ENCODE peak calls at places on chromosomes 11 and 22, in four cellular contexts. X, K, R and D are unnamed samples.

GRCh38 chr22:37681556-37682049 is 4.5 kb upstream of the NOL12 start:
- DNase-seq in R (peak), K (peak), X (peak), D (peak)

GRCh38 chr11:76462317-76462716 is 17.5 kb downstream of the EMSY start:
- DNase-seq in R (no peak), K (no peak), X (no peak), D (no peak)

GRCh38 chr22:31347251-31348008 is 1.3 kb upstream of the PATZ1 start:
- DNase-seq in R (peak), X (peak), K (peak), D (peak)

GRCh38 chr22:38122616-38123015 is 12.1 kb upstream of the BAIAP2L2 start:
- DNase-seq in X (no peak), K (no peak), R (no peak), D (no peak)

GRCh38 chr11:9626778-9627394 is 37.0 kb upstream of the SWAP70 start:
- DNase-seq in K (no peak), R (no peak), X (no peak), D (no peak)

GRCh38 chr22:25496396-25497064 is 67.9 kb upstream of the GRK3 start:
- DNase-seq in R (no peak), K (no peak), X (no peak), D (no peak)

GRCh38 chr11:62054484-62055121 is 69.2 kb upstream of the INCENP start:
- DNase-seq in K (peak), R (no peak), X (peak), D (no peak)

GRCh38 chr11:29452131-29452530 is 564.7 kb downstream of the KCNA4 start:
- DNase-seq in R (no peak), K (no peak), X (no peak), D (no peak)

GRCh38 chr11:73839123-73839457 is 37.6 kb downstream of the COA4 start:
- DNase-seq in X (no peak), R (no peak), K (no peak), D (no peak)

GRCh38 chr11:79864882-79865281 is 424.1 kb upstream of the TENM4 start:
- DNase-seq in X (no peak), R (no peak), K (no peak), D (no peak)

GRCh38 chr22:39920134-39920743 is 19.4 kb downstream of the GRAP2 start:
- DNase-seq in K (no peak), X (no peak), R (no peak), D (no peak)

DNA sequence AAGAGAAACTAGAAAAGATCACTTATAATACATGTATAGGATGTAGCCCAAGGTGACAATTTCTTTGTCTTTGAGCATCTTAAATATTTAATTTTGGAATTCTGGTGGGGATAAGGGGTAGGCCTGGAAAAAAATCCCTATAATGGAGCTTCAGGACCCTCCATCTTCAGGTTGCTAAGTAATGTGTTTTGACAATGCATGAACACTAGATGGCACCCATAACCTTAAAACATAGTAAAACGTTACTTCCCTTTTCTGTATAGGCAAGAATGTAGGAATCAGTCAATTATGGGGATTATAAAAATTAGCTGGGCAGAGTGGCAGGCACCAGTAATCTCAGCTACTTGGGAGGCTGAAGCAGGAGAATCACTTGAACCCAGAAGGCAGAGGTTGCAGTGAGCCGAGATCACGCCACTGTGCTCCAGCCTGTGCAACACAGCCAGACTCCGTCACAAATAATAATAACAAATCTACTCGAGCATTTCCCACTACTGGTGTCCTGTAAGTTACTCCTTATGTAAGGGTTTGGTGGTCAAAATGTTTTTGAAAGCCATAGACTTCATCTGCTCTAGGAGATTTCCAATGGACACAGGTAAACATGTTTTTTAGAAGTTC is 541.9 kb upstream of the CCDC90B start:
- DNase-seq in X (peak), K (no peak), R (peak), D (no peak)
- TF ChIP-seq CTCF in X (peak), K (peak), R (peak), D (peak)

GRCh38 chr11:75425422-75425821 is 7.6 kb downstream of the KLHL35 start:
- DNase-seq in X (no peak), R (peak), K (no peak), D (no peak)
- TF ChIP-seq CTCF in X (peak), R (peak), K (no peak), D (no peak)

DNA sequence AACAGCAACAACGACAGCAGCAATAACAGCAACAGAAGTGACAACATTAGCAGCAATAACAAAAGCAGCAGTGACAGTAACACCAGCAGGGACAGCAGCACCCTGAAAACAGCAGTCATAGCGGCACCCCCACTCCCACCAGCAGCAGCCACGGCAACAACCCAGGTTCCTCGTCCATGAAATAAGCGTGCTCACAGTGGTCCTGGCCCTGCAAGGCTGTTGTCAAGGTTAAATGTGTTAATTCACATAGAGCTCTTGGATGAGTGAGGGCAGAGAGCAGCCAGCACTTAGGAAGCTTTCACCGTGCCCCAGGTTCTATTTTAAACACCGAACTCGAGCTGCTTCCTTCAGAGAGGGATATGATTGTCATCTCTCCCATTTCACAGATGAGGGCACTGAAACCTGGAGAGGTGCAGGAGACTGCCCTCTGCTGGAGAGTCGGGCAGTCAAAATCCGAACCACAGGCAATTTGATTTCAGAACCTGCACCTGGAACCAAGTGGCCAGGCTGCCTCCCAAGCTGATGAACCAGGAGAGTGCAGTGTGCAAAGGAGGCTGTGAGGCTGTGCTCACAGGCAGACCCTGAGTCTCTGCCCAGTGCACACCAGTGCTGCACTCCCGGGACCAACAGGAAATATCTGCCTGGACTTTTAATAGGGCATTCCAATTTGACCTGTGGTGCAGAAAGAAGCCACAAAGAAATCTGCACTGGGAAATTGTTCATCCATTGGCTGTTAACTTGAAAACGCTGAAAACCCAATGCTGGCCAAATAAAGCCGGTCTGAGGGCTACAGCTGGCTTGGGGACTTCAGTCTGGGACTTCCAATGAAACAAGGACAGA is 22.9 kb upstream of the FGF3 start:
- DNase-seq in X (no peak), R (no peak), K (peak), D (no peak)
- TF ChIP-seq CTCF in X (peak), R (peak), K (peak), D (peak)

GRCh38 chr11:69554849-69555248 is 73.4 kb downstream of the LINC01488 start:
- DNase-seq in R (peak), X (peak), K (no peak), D (no peak)

GRCh38 chr11:69560141-69560790 is 78.8 kb downstream of the LINC01488 start:
- DNase-seq in K (no peak), X (no peak), R (no peak), D (no peak)

GRCh38 chr11:69558519-69558941 is 77.1 kb downstream of the LINC01488 start:
- DNase-seq in X (no peak), R (no peak), K (no peak), D (peak)

GRCh38 chr11:69559181-69559580 is 77.7 kb downstream of the LINC01488 start:
- DNase-seq in X (no peak), R (no peak), K (no peak), D (no peak)

DNA sequence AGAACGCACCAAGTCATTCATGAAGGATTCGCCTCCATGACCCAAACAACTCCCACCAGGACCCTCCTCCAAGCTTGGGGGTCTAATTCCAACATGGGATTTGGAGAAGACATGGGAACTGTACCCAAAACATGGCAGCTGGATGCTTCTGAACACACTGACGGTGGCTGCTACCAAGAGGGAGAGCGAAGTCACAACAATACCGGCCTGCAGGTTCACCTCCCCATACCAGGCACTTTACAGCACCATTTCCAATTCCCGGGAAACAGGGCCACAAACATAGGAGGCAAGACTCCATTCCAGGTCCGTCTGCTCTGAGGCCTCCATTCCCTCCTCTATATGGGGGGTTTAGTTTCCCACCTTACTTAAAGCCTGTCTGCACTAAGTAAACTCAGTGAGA is 75.8 kb downstream of the LINC01488 start:
- DNase-seq in K (no peak), R (no peak), X (no peak), D (no peak)
- TF ChIP-seq CTCF in K (no peak), R (no peak), X (no peak), D (no peak)

GRCh38 chr11:2526808-2527381 is 82.1 kb downstream of the KCNQ1 start:
- DNase-seq in K (peak), R (no peak), X (no peak), D (no peak)
- TF ChIP-seq CTCF in K (peak), R (no peak), X (peak), D (no peak)

GRCh38 chr22:49432211-49432905 is 395.3 kb downstream of the BRD1 start:
- DNase-seq in R (no peak), K (no peak), X (no peak), D (no peak)
- TF ChIP-seq CTCF in R (no peak), K (no peak), X (no peak), D (no peak)

GRCh38 chr11:125568970-125569912 is at the start of gene EI24:
- DNase-seq in X (peak), R (peak), K (peak), D (peak)
- TF ChIP-seq CTCF in X (peak), R (peak), K (peak), D (peak)